ENCODE peak calls at places on chromosome 15, in nine cellular contexts. W, O, F, R, Y, J, D, U and Q are unnamed samples.

GRCh38 chr15:76235186-76235826 is 76.0 kb downstream of the ETFA start:
- DNase-seq in J (peak), F (no peak), O (no peak), U (peak), Y (peak), R (peak), W (peak), D (no peak), Q (no peak)

GRCh38 chr15:75348563-75349350 is 1.9 kb downstream of the NEIL1 start:
- DNase-seq in D (no peak), J (no peak), Y (peak), R (no peak), W (no peak), U (peak), O (no peak), F (no peak), Q (no peak)

GRCh38 chr15:98684441-98684840 is 36.1 kb downstream of the IGF1R start:
- DNase-seq in W (peak), R (peak), Y (no peak), D (no peak), O (no peak), J (no peak), F (no peak), U (no peak), Q (peak)

GRCh38 chr15:67080900-67081431 is 15.6 kb downstream of the SMAD3 start:
- DNase-seq in Y (peak), W (peak), R (peak), U (no peak), O (no peak), J (peak), F (peak), D (no peak), Q (peak)

GRCh38 chr15:37771462-37771861 is 163.0 kb upstream of the TMCO5A start:
- DNase-seq in R (peak), J (no peak), D (no peak), Y (no peak), O (no peak), W (no peak), F (no peak), U (no peak), Q (no peak)

GRCh38 chr15:74032606-74033561 is 38.4 kb downstream of the PML start:
- DNase-seq in Y (no peak), R (no peak), U (no peak), D (no peak), O (no peak), W (no peak), J (no peak), F (no peak), Q (no peak)

GRCh38 chr15:77944002-77944867 is 133.3 kb downstream of the TBC1D2B start:
- DNase-seq in O (peak), D (peak), F (peak), U (peak), J (peak), W (peak), R (peak), Y (peak), Q (peak)

GRCh38 chr15:62770752-62771151 is 271.8 kb upstream of the TPM1 start:
- DNase-seq in F (no peak), R (peak), O (no peak), U (no peak), J (no peak), Y (no peak), W (peak), D (no peak), Q (peak)

GRCh38 chr15:25455244-25455643 is 16.4 kb upstream of the UBE3A start:
- DNase-seq in D (no peak), R (no peak), J (no peak), F (no peak), W (no peak), Y (no peak), U (no peak), O (no peak), Q (no peak)

GRCh38 chr15:67843571-67844387 is 3.9 kb upstream of the RNU6-1 start:
- DNase-seq in W (peak), U (no peak), R (peak), J (no peak), O (no peak), D (no peak), F (no peak), Y (no peak), Q (no peak)

GRCh38 chr15:50758712-50759205 is 6.7 kb downstream of the SPPL2A start:
- DNase-seq in J (no peak), O (no peak), Y (no peak), F (no peak), D (no peak), U (no peak), W (no peak), R (no peak), Q (no peak)